ENCODE peak calls at places on chromosomes 7 and 10, in eight cellular contexts. One of them, this sample, is unnamed.

GRCh38 chr7:37986780-37987380 is 66.4 kb downstream of the EPDR1 start:
- DNase-seq in Peyer's patch: no peak
- DNase-seq in endothelial cell of umbilical vein: no peak
- DNase-seq in stomach: no peak
- DNase-seq in AG04450: no peak
- DNase-seq in IMR-90: no peak
- DNase-seq in K562: no peak
- DNase-seq in spleen: no peak
- DNase-seq in this sample: no peak

GRCh38 chr10:3365630-3366029 is 193.0 kb upstream of the PITRM1 start:
- DNase-seq in IMR-90: no peak
- DNase-seq in AG04450: no peak
- DNase-seq in K562: no peak
- DNase-seq in endothelial cell of umbilical vein: peak
- DNase-seq in stomach: no peak
- DNase-seq in spleen: no peak
- DNase-seq in Peyer's patch: no peak
- DNase-seq in this sample: no peak

GRCh38 chr10:5782174-5782573 is 31.1 kb downstream of the GDI2 start:
- DNase-seq in stomach: no peak
- DNase-seq in AG04450: no peak
- DNase-seq in Peyer's patch: no peak
- DNase-seq in IMR-90: no peak
- DNase-seq in spleen: no peak
- DNase-seq in endothelial cell of umbilical vein: no peak
- DNase-seq in K562: no peak
- DNase-seq in this sample: no peak

GRCh38 chr10:43238462-43238861 is 28.4 kb downstream of the RASGEF1A start:
- DNase-seq in AG04450: no peak
- DNase-seq in stomach: no peak
- DNase-seq in endothelial cell of umbilical vein: no peak
- DNase-seq in K562: no peak
- DNase-seq in spleen: peak
- DNase-seq in IMR-90: no peak
- DNase-seq in Peyer's patch: peak
- DNase-seq in this sample: no peak

GRCh38 chr7:6709808-6710207 is 3.1 kb upstream of the ZNF12 start:
- DNase-seq in spleen: no peak
- DNase-seq in AG04450: no peak
- DNase-seq in IMR-90: no peak
- DNase-seq in endothelial cell of umbilical vein: no peak
- DNase-seq in stomach: no peak
- DNase-seq in Peyer's patch: no peak
- DNase-seq in K562: no peak
- DNase-seq in this sample: no peak

GRCh38 chr10:42940487-42941157 is 136.2 kb upstream of the RET start:
- DNase-seq in Peyer's patch: no peak
- DNase-seq in stomach: no peak
- DNase-seq in AG04450: no peak
- DNase-seq in spleen: peak
- DNase-seq in K562: no peak
- DNase-seq in endothelial cell of umbilical vein: no peak
- DNase-seq in IMR-90: no peak
- DNase-seq in this sample: no peak

GRCh38 chr7:74586258-74587200 is 71.0 kb upstream of the GTF2I start:
- DNase-seq in endothelial cell of umbilical vein: no peak
- DNase-seq in spleen: no peak
- DNase-seq in stomach: no peak
- DNase-seq in AG04450: no peak
- DNase-seq in K562: no peak
- DNase-seq in Peyer's patch: no peak
- DNase-seq in IMR-90: no peak
- DNase-seq in this sample: no peak

GRCh38 chr10:110932505-110933180 is 13.2 kb downstream of the SHOC2 start:
- DNase-seq in K562: no peak
- DNase-seq in spleen: no peak
- DNase-seq in IMR-90: no peak
- DNase-seq in stomach: no peak
- DNase-seq in endothelial cell of umbilical vein: no peak
- DNase-seq in Peyer's patch: no peak
- DNase-seq in AG04450: no peak
- DNase-seq in this sample: no peak

GRCh38 chr7:100655908-100656674 is at the start of gene ACTL6B:
- DNase-seq in AG04450: no peak
- DNase-seq in IMR-90: peak
- DNase-seq in endothelial cell of umbilical vein: peak
- DNase-seq in Peyer's patch: peak
- DNase-seq in stomach: peak
- DNase-seq in spleen: no peak
- DNase-seq in K562: peak
- DNase-seq in this sample: no peak

GRCh38 chr7:108413782-108414492 is 42.3 kb downstream of the NRCAM start:
- DNase-seq in spleen: no peak
- DNase-seq in endothelial cell of umbilical vein: peak
- DNase-seq in stomach: no peak
- DNase-seq in AG04450: no peak
- DNase-seq in IMR-90: peak
- DNase-seq in Peyer's patch: no peak
- DNase-seq in K562: no peak
- DNase-seq in this sample: no peak

GRCh38 chr10:63553473-63553872 is 32.3 kb downstream of the REEP3 start:
- DNase-seq in Peyer's patch: no peak
- DNase-seq in IMR-90: peak
- DNase-seq in endothelial cell of umbilical vein: no peak
- DNase-seq in K562: no peak
- DNase-seq in stomach: no peak
- DNase-seq in spleen: no peak
- DNase-seq in AG04450: no peak
- DNase-seq in this sample: no peak

GRCh38 chr10:77886795-77887355 is 39.7 kb downstream of the DLG5 start:
- DNase-seq in spleen: no peak
- DNase-seq in Peyer's patch: no peak
- DNase-seq in IMR-90: no peak
- DNase-seq in K562: no peak
- DNase-seq in endothelial cell of umbilical vein: no peak
- DNase-seq in stomach: no peak
- DNase-seq in AG04450: no peak
- DNase-seq in this sample: no peak

GRCh38 chr10:74079914-74080590 is 70.6 kb downstream of the AP3M1 start:
- DNase-seq in endothelial cell of umbilical vein: no peak
- DNase-seq in K562: no peak
- DNase-seq in IMR-90: peak
- DNase-seq in AG04450: no peak
- DNase-seq in Peyer's patch: no peak
- DNase-seq in spleen: no peak
- DNase-seq in stomach: no peak
- DNase-seq in this sample: no peak

GRCh38 chr7:80735330-80735729 is 96.9 kb downstream of the CD36 start:
- DNase-seq in K562: no peak
- DNase-seq in IMR-90: no peak
- DNase-seq in stomach: no peak
- DNase-seq in AG04450: no peak
- DNase-seq in endothelial cell of umbilical vein: no peak
- DNase-seq in spleen: no peak
- DNase-seq in Peyer's patch: no peak
- DNase-seq in this sample: no peak

GRCh38 chr7:80736371-80736770 is 97.9 kb downstream of the CD36 start:
- DNase-seq in stomach: no peak
- DNase-seq in spleen: no peak
- DNase-seq in IMR-90: peak
- DNase-seq in endothelial cell of umbilical vein: no peak
- DNase-seq in K562: no peak
- DNase-seq in Peyer's patch: no peak
- DNase-seq in AG04450: no peak
- DNase-seq in this sample: no peak

DNA sequence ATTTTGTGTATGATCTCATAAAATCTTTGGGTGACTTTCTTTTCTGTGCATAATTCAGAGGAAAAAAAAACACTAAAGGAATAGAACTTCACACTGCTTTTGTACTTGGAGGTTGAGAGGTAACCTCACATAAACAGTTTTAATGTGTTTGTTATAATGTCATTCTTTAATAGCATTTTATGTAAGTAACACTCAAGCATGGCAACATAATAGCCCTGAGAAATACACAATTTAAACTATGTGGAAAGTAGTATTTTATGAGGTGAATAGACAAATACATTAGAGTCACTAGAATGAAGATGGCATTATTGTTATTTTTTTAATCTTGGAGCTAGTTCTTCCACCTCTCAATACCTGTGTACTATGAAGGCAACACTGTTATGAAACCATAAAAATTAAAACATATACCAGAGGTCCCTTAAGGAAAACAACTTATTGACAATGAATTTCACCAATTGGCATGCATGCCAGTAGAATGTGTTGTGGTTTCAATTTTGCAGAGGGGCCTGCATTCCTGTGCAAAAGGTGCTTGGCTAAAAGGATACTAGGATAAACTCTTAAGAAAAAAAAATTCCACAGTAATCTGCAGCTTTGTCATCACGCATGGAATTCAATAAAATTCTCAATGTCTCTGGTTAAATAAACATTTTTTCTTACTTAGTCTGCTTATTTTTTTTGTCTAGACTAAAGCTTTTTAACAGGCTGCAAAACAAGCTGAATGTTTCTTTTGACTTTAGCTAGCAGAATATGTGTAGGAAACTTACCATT is 102.5 kb downstream of the CD36 start:
- DNase-seq in Peyer's patch: no peak
- DNase-seq in IMR-90: peak
- DNase-seq in spleen: no peak
- DNase-seq in AG04450: no peak
- DNase-seq in endothelial cell of umbilical vein: no peak
- DNase-seq in stomach: no peak
- DNase-seq in K562: no peak
- DNase-seq in this sample: no peak
- H3K27ac ChIP-seq in Peyer's patch: no peak
- H3K27ac ChIP-seq in IMR-90: peak
- H3K27ac ChIP-seq in spleen: no peak
- H3K27ac ChIP-seq in AG04450: no peak
- H3K27ac ChIP-seq in endothelial cell of umbilical vein: no peak
- H3K27ac ChIP-seq in stomach: no peak
- H3K27ac ChIP-seq in K562: no peak
- H3K27ac ChIP-seq in this sample: no peak

GRCh38 chr7:134940711-134941110 is 45.6 kb upstream of the AGBL3 start:
- DNase-seq in endothelial cell of umbilical vein: no peak
- DNase-seq in Peyer's patch: no peak
- DNase-seq in AG04450: no peak
- DNase-seq in stomach: no peak
- DNase-seq in K562: no peak
- DNase-seq in IMR-90: no peak
- DNase-seq in spleen: no peak
- DNase-seq in this sample: no peak
- H3K27ac ChIP-seq in endothelial cell of umbilical vein: peak
- H3K27ac ChIP-seq in Peyer's patch: peak
- H3K27ac ChIP-seq in AG04450: no peak
- H3K27ac ChIP-seq in stomach: peak
- H3K27ac ChIP-seq in K562: no peak
- H3K27ac ChIP-seq in IMR-90: no peak
- H3K27ac ChIP-seq in spleen: no peak
- H3K27ac ChIP-seq in this sample: no peak

GRCh38 chr10:59242991-59243390 is 66.5 kb downstream of the PHYHIPL start:
- DNase-seq in AG04450: no peak
- DNase-seq in IMR-90: no peak
- DNase-seq in K562: no peak
- DNase-seq in Peyer's patch: no peak
- DNase-seq in endothelial cell of umbilical vein: no peak
- DNase-seq in spleen: no peak
- DNase-seq in stomach: no peak
- DNase-seq in this sample: no peak

GRCh38 chr10:59245751-59246150 is 69.3 kb downstream of the PHYHIPL start:
- DNase-seq in spleen: no peak
- DNase-seq in endothelial cell of umbilical vein: no peak
- DNase-seq in stomach: no peak
- DNase-seq in IMR-90: no peak
- DNase-seq in AG04450: no peak
- DNase-seq in K562: no peak
- DNase-seq in Peyer's patch: no peak
- DNase-seq in this sample: no peak

GRCh38 chr10:59242057-59242456 is 65.6 kb downstream of the PHYHIPL start:
- DNase-seq in stomach: no peak
- DNase-seq in IMR-90: no peak
- DNase-seq in K562: no peak
- DNase-seq in spleen: no peak
- DNase-seq in AG04450: no peak
- DNase-seq in Peyer's patch: no peak
- DNase-seq in endothelial cell of umbilical vein: no peak
- DNase-seq in this sample: no peak

GRCh38 chr10:59244871-59245270 is 68.4 kb downstream of the PHYHIPL start:
- DNase-seq in Peyer's patch: no peak
- DNase-seq in K562: no peak
- DNase-seq in stomach: no peak
- DNase-seq in spleen: no peak
- DNase-seq in endothelial cell of umbilical vein: no peak
- DNase-seq in IMR-90: no peak
- DNase-seq in AG04450: no peak
- DNase-seq in this sample: no peak

DNA sequence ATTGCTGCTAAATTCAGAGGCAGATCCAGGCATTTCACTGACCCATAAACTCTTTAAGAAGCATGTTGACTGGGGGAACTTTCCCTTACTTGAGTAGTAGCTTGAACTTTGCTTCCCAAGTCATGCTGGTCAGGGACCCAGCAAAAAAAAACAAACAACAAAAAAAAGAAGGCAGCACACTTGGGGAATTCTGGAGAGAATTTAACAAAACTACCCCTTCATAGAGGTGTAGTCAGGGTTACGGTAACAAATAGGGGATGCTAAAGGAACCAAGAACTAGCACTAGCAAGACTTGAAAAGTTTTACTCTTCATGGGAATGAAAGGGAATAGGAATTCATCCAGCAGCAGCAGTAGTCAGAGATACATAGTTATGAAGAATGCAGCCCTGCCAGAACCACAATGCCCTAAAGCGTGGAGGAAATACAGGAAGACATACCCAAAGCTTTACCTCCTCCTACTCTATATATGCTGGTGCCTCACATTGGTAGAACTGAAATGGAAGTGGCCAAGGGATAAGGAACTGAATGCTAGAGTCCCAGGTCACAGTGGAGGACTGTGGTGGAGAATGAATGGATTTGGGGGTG is 67.3 kb downstream of the PHYHIPL start:
- DNase-seq in IMR-90: no peak
- DNase-seq in AG04450: no peak
- DNase-seq in Peyer's patch: no peak
- DNase-seq in spleen: no peak
- DNase-seq in endothelial cell of umbilical vein: no peak
- DNase-seq in stomach: no peak
- DNase-seq in K562: no peak
- DNase-seq in this sample: no peak
- H3K27ac ChIP-seq in IMR-90: no peak
- H3K27ac ChIP-seq in AG04450: no peak
- H3K27ac ChIP-seq in Peyer's patch: no peak
- H3K27ac ChIP-seq in spleen: no peak
- H3K27ac ChIP-seq in endothelial cell of umbilical vein: no peak
- H3K27ac ChIP-seq in stomach: no peak
- H3K27ac ChIP-seq in K562: no peak
- H3K27ac ChIP-seq in this sample: no peak

DNA sequence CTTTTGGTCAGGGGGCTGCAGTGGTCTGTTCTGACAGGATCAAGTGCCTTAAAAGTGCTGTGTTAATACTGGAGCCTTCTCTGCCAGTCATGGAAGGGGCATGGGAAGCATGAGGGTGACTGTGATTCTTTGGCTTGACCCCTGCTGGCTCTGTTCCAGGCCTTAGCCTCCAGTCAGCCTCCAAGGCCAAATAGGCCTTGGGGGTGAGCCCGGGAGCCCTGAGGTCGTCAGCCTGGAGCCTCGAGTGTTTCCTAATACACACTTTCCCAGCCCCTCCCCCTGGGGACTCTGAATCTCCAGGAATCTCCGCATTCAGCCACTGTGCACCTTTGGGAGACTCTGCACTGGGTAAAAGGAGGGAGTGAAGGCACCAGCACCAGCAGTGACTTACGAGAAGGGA is 10.0 kb downstream of the HKDC1 start:
- DNase-seq in AG04450: no peak
- DNase-seq in K562: no peak
- DNase-seq in Peyer's patch: no peak
- DNase-seq in spleen: peak
- DNase-seq in stomach: no peak
- DNase-seq in endothelial cell of umbilical vein: no peak
- DNase-seq in IMR-90: no peak
- DNase-seq in this sample: no peak
- H3K27ac ChIP-seq in AG04450: no peak
- H3K27ac ChIP-seq in K562: no peak
- H3K27ac ChIP-seq in Peyer's patch: peak
- H3K27ac ChIP-seq in spleen: peak
- H3K27ac ChIP-seq in stomach: peak
- H3K27ac ChIP-seq in endothelial cell of umbilical vein: no peak
- H3K27ac ChIP-seq in IMR-90: no peak
- H3K27ac ChIP-seq in this sample: no peak

This sample was measured in SK-N-MC.